ENCODE peak calls at places on chromosomes 7 and 10, in nine cellular contexts. O is transverse colon, S is heart left ventricle, I is gastrocnemius medialis, W is prostate gland, Q is tibial nerve, V is K562, A is HCT116, D is endothelial cell of umbilical vein. L is an unnamed sample. For H3K9me3, the result is how much of the 10 kb centered on the place peaks cover.

GRCh38 chr10:21488246-21488953 is 37.1 kb downstream of the SKIDA1 start:
- DNase-seq in S (no peak), V (no peak), A (no peak), I (no peak), Q (no peak), D (peak), W (no peak), O (no peak), L (no peak)

GRCh38 chr7:85554294-85554877 is 367.5 kb upstream of the SEMA3D start:
- DNase-seq in O (no peak), W (peak), A (peak), V (peak), D (peak), I (no peak), Q (peak), S (no peak), L (no peak)

GRCh38 chr7:126210707-126211106 is 1042.0 kb downstream of the GRM8 start:
- DNase-seq in O (no peak), D (no peak), W (no peak), A (no peak), V (no peak), Q (no peak), I (no peak), S (no peak), L (no peak)

GRCh38 chr10:125222515-125222914 is 62.2 kb upstream of the CTBP2 start:
- DNase-seq in W (no peak), I (no peak), V (no peak), O (no peak), A (no peak), Q (no peak), D (no peak), S (no peak), L (no peak)

GRCh38 chr7:22166928-22167327 is 190.0 kb downstream of the RAPGEF5 start:
- DNase-seq in Q (no peak), V (peak), D (no peak), W (no peak), S (no peak), O (no peak), I (no peak), A (no peak), L (no peak)

GRCh38 chr7:11787534-11787933 is 44.5 kb downstream of the THSD7A start:
- DNase-seq in D (no peak), W (no peak), A (no peak), O (no peak), V (no peak), Q (no peak), S (no peak), I (no peak), L (no peak)

GRCh38 chr7:76428868-76429805 is 4.4 kb downstream of the ZP3 start:
- DNase-seq in O (no peak), A (no peak), W (no peak), Q (no peak), D (peak), S (no peak), V (peak), I (no peak), L (no peak)

GRCh38 chr7:78607099-78607498 is 808.5 kb downstream of the PHTF2 start:
- DNase-seq in S (no peak), W (no peak), O (no peak), D (no peak), Q (no peak), A (no peak), V (no peak), I (no peak), L (no peak)

GRCh38 chr7:76063114-76063513 is 15.2 kb downstream of the MDH2 start:
- DNase-seq in I (no peak), D (no peak), O (no peak), S (no peak), Q (no peak), W (no peak), V (no peak), A (no peak), L (no peak)

GRCh38 chr10:62422068-62422590 is 48.0 kb downstream of the ZNF365 start:
- DNase-seq in D (no peak), O (no peak), W (no peak), I (no peak), A (no peak), V (peak), S (no peak), Q (no peak), L (no peak)

GRCh38 chr7:17663056-17663675 is 277.1 kb downstream of the SNX13 start:
- DNase-seq in I (no peak), Q (no peak), S (no peak), A (no peak), D (no peak), W (no peak), V (no peak), O (no peak), L (peak)

GRCh38 chr10:29877798-29878491 is 181.4 kb downstream of the JCAD start:
- DNase-seq in Q (no peak), D (peak), O (no peak), W (no peak), A (no peak), V (no peak), S (peak), I (no peak), L (no peak)

GRCh38 chr10:63554666-63555065 is 33.5 kb downstream of the REEP3 start:
- DNase-seq in A (peak), W (no peak), Q (no peak), S (no peak), I (no peak), D (peak), O (peak), V (no peak), L (no peak)

GRCh38 chr7:26070290-26070689 is 81.7 kb upstream of the NFE2L3 start:
- DNase-seq in W (no peak), A (no peak), D (no peak), I (no peak), Q (no peak), O (no peak), S (no peak), V (no peak), L (no peak)

GRCh38 chr7:55018361-55019328 is at the start of gene EGFR:
- DNase-seq in W (peak), S (peak), I (peak), Q (peak), V (no peak), A (peak), D (peak), O (peak), L (peak)

GRCh38 chr10:103761075-103761920 is 94.1 kb downstream of the SH3PXD2A start:
- DNase-seq in D (peak), Q (no peak), I (peak), V (no peak), O (no peak), A (no peak), W (no peak), S (no peak), L (no peak)

GRCh38 chr10:103756277-103756869 is 99.0 kb downstream of the SH3PXD2A start:
- DNase-seq in V (no peak), I (no peak), O (no peak), A (no peak), Q (no peak), S (no peak), D (no peak), W (no peak), L (no peak)

GRCh38 chr10:103758294-103758681 is 97.1 kb downstream of the SH3PXD2A start:
- DNase-seq in A (no peak), V (no peak), I (peak), S (no peak), Q (no peak), O (no peak), D (peak), W (no peak), L (no peak)

GRCh38 chr10:103757531-103758293 is 97.7 kb downstream of the SH3PXD2A start:
- DNase-seq in S (peak), I (peak), A (no peak), V (peak), D (peak), Q (peak), W (peak), O (peak), L (no peak)

GRCh38 chr10:103759100-103759781 is 96.1 kb downstream of the SH3PXD2A start:
- DNase-seq in V (no peak), Q (no peak), I (peak), D (peak), O (peak), A (no peak), W (no peak), S (peak), L (peak)
- TF ChIP-seq POLR2A in V (no peak), Q (no peak), I (peak), D (no peak), O (no peak), A (no peak), W (no peak), S (no peak), L (no peak)

DNA sequence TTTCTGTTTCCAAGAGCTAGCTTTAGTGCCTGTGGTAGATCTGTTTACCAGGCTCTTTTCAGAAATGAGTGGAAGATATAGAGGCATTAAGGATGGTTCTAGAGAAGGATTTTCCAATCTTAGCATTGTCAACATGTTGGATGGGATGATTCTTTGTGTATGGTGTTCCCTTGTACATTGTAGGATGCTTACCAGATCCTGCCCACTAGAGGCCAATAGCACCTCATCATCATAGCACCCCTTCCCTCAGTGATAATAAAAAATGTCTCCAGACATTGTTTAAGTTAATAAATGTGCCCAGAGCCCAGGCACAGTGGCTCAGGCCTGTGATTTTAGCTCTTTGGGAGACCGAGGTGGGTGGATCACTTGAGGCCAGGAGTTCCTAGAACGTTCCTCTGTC is 121.2 kb downstream of the ANKRD30A start:
- DNase-seq in Q (no peak), V (no peak), W (no peak), O (no peak), S (no peak), A (no peak), I (no peak), D (no peak), L (no peak)
- H3K9me3 ChIP-seq in Q (under half), V (under half), W (under half), O (under half), S (under half), A (under half), I (under half), D (under half), L (under half)

GRCh38 chr7:56030340-56030739 is 20.9 kb downstream of the PSPH start:
- DNase-seq in A (no peak), D (no peak), S (no peak), V (no peak), W (no peak), O (no peak), I (no peak), Q (no peak), L (no peak)

GRCh38 chr7:56028942-56029630 is 22.2 kb downstream of the PSPH start:
- DNase-seq in Q (no peak), S (no peak), D (no peak), W (no peak), V (no peak), I (no peak), O (no peak), A (no peak), L (no peak)

GRCh38 chr7:56033671-56034432 is 17.4 kb downstream of the PSPH start:
- DNase-seq in Q (peak), V (peak), D (peak), O (peak), I (peak), W (peak), S (peak), A (peak), L (peak)
- TF ChIP-seq POLR2A in Q (no peak), V (no peak), D (peak), O (no peak), I (no peak), W (no peak), S (no peak), A (no peak), L (no peak)

GRCh38 chr10:131500892-131501291 is 189.4 kb upstream of the TCERG1L start:
- DNase-seq in D (no peak), W (no peak), O (no peak), I (no peak), S (no peak), A (no peak), V (no peak), Q (no peak), L (no peak)
- H3K9me3 ChIP-seq in D (under half), W (under half), O (under half), I (under half), S (under half), A (under half), V (under half), Q (under half), L (under half)

GRCh38 chr7:604038-604883 is 84.6 kb upstream of the PDGFA start:
- DNase-seq in W (peak), O (peak), D (peak), V (peak), S (peak), A (no peak), Q (peak), I (peak), L (peak)
- TF ChIP-seq POLR2A in W (no peak), O (peak), D (no peak), V (peak), S (no peak), A (no peak), Q (no peak), I (peak), L (peak)

DNA sequence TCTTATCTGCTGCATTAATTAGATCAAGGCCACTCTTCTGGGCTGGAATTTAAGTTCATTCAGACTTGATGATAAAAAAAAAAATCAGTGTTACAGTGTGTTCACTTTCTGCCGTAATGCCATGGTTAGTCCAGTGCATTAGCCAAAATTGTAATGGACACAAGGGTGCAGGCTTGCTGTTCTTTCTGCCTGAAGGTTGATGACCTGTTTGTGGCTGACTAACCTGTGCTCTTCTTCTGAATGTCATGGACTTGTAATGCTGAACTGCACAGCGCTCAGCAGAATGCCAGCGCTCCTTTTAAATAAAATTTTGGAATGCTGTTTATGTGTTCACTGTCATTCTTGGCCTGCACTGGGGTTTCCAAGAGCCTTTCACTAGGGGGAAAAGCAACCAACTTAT is 323.2 kb downstream of the ZNF248 start:
- DNase-seq in I (no peak), S (no peak), V (no peak), A (no peak), W (no peak), O (no peak), D (no peak), Q (no peak), L (no peak)
- H3K9me3 ChIP-seq in I (under half), S (under half), V (under half), A (under half), W (under half), O (under half), D (under half), Q (under half), L (under half)

GRCh38 chr7:95608344-95609173 is 12.2 kb upstream of the PDK4 start:
- DNase-seq in I (peak), O (peak), D (peak), Q (peak), W (peak), S (peak), A (peak), V (peak), L (peak)
- TF ChIP-seq POLR2A in I (no peak), O (peak), D (no peak), Q (peak), W (no peak), S (no peak), A (no peak), V (no peak), L (peak)

DNA sequence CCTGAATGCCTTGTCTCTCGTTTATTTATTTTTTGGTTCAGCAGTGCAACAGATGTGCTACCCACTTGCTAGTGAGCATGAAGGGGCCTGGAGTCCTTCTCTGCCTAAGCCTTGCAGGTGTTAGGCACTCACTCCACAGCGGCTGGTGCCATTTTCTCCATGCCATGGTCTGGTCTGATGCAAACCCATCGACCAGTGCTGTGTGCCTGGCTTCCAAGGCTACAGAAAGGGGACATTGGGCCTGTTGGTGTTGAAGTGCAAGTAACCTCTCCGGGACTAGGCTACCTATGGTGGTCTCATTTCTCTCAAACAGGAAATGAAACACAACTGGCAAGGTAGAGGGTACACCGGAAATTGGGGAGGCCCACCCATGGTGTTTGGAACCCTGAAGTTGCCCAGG is 198.1 kb downstream of the ADARB2 start:
- DNase-seq in S (no peak), O (no peak), D (no peak), V (no peak), A (no peak), I (no peak), W (no peak), Q (no peak), L (no peak)
- H3K9me3 ChIP-seq in S (under half), O (under half), D (under half), V (under half), A (under half), I (under half), W (under half), Q (under half), L (under half)

GRCh38 chr7:47540387-47541093 is 41.4 kb downstream of the TNS3 start:
- DNase-seq in A (no peak), D (no peak), I (no peak), S (no peak), V (no peak), W (no peak), O (no peak), Q (no peak), L (no peak)

GRCh38 chr7:47540053-47540386 is 41.9 kb downstream of the TNS3 start:
- DNase-seq in W (no peak), O (no peak), S (no peak), I (no peak), V (no peak), Q (no peak), D (no peak), A (no peak), L (no peak)

GRCh38 chr7:47539398-47540052 is 42.4 kb downstream of the TNS3 start:
- DNase-seq in I (no peak), D (no peak), S (no peak), A (no peak), W (no peak), Q (no peak), O (no peak), V (no peak), L (no peak)

GRCh38 chr7:47537716-47538640 is 43.9 kb downstream of the TNS3 start:
- DNase-seq in V (no peak), Q (no peak), S (no peak), W (no peak), I (no peak), D (no peak), O (no peak), A (no peak), L (no peak)

GRCh38 chr7:47538846-47539311 is 43.0 kb downstream of the TNS3 start:
- DNase-seq in S (no peak), W (no peak), O (no peak), V (no peak), Q (no peak), A (no peak), I (no peak), D (no peak), L (no peak)
- TF ChIP-seq POLR2A in S (no peak), W (no peak), O (no peak), V (no peak), Q (no peak), A (no peak), I (no peak), D (no peak), L (no peak)

L was measured in uterus.